ENCODE peak calls at places on chromosomes 5 and 9, in four cellular contexts. L is HepG2, O is WTC11, H is K562. Q is an unnamed sample.

GRCh38 chr5:43154424-43154823 is 33.7 kb downstream of the ZNF131 start:
- DNase-seq in H (no peak), L (no peak), O (no peak), Q (no peak)

GRCh38 chr5:154260224-154260859 is 69.8 kb downstream of the GALNT10 start:
- DNase-seq in H (no peak), L (no peak), O (no peak), Q (no peak)

GRCh38 chr5:31748502-31749172 is 109.7 kb downstream of the PDZD2 start:
- DNase-seq in L (no peak), H (no peak), O (no peak), Q (no peak)

GRCh38 chr9:35726876-35727438 is 5.0 kb downstream of the TLN1 start:
- DNase-seq in O (no peak), H (no peak), L (peak; percentile 35), Q (no peak)

GRCh38 chr9:4832786-4833579 is 40.2 kb downstream of the RCL1 start:
- DNase-seq in O (no peak), H (peak; percentile 79), L (peak; percentile 94), Q (no peak)

GRCh38 chr5:167440846-167441245 is 850.6 kb upstream of the WWC1 start:
- DNase-seq in H (no peak), L (no peak), O (no peak), Q (no peak)

GRCh38 chr5:126422994-126423788 is at the start of gene GRAMD2B:
- DNase-seq in O (peak; percentile 81), L (peak; percentile 18), H (peak; percentile 43), Q (peak; percentile 54)

GRCh38 chr5:136036991-136037705 is 8.4 kb downstream of the TGFBI start:
- DNase-seq in H (no peak), L (no peak), O (no peak), Q (peak; percentile 40)

GRCh38 chr9:19992556-19992955 is 203.7 kb upstream of the SLC24A2 start:
- DNase-seq in H (no peak), L (no peak), O (no peak), Q (no peak)

GRCh38 chr5:172881691-172882370 is 47.8 kb downstream of the ERGIC1 start:
- DNase-seq in H (peak; percentile 85), L (no peak), O (no peak), Q (peak; percentile 72)

GRCh38 chr9:6549106-6549505 is 96.4 kb downstream of the GLDC start:
- DNase-seq in O (no peak), H (no peak), L (no peak), Q (no peak)

GRCh38 chr5:1522601-1523479 is 920 bp downstream of the LPCAT1 start:
- DNase-seq in O (peak; percentile 18), L (no peak), H (peak; percentile 32), Q (no peak)

GRCh38 chr9:69894720-69895119 is 74.1 kb downstream of the CFAP95 start:
- DNase-seq in L (peak; percentile 16), H (no peak), O (no peak), Q (no peak)

GRCh38 chr5:1725641-1726468 is 73.8 kb downstream of the MRPL36 start:
- DNase-seq in H (no peak), L (no peak), O (peak; percentile 23), Q (no peak)

GRCh38 chr5:113162208-113162607 is 185.6 kb downstream of the DCP2 start:
- DNase-seq in L (no peak), H (no peak), O (no peak), Q (no peak)

GRCh38 chr5:113164016-113164415 is 187.4 kb downstream of the DCP2 start:
- DNase-seq in O (no peak), L (no peak), H (no peak), Q (no peak)

GRCh38 chr5:113161806-113162205 is 185.2 kb downstream of the DCP2 start:
- DNase-seq in H (no peak), L (no peak), O (no peak), Q (no peak)

GRCh38 chr5:113163328-113163727 is 186.7 kb downstream of the DCP2 start:
- DNase-seq in H (no peak), O (no peak), L (no peak), Q (no peak)

GRCh38 chr5:113162770-113163169 is 186.2 kb downstream of the DCP2 start:
- DNase-seq in O (no peak), L (no peak), H (no peak), Q (no peak)
- TF ChIP-seq CBFB in O (no peak), L (no peak), H (no peak), Q (no peak)

DNA sequence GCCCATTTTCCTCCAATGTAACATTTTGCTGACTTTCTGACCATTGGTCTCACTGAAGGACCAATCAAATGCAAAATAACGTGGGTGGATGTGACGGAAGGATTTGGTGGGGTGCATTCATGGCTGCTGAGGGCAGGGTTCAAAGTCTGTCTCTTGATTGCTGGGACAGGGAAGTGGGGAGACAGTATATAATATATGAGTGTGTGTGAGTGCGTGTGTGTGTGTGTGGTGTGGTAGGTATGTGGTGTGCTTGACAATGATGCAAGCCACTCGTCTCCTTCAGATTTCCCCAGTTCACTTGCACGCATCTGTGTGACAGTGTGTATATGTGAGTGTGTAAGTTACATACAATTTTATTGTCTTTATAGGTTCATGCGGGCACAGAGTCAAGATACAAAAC is 477.3 kb downstream of the DIRAS2 start:
- DNase-seq in L (no peak), O (no peak), H (no peak), Q (no peak)
- TF ChIP-seq CBFB in L (no peak), O (no peak), H (no peak), Q (no peak)

GRCh38 chr5:133326361-133326760 is 274.5 kb downstream of the HSPA4 start:
- DNase-seq in O (no peak), H (no peak), L (no peak), Q (no peak)

GRCh38 chr5:133327946-133328401 is 276.2 kb downstream of the HSPA4 start:
- DNase-seq in H (no peak), O (peak; percentile 30), L (no peak), Q (no peak)

GRCh38 chr5:133330956-133331355 is 279.1 kb downstream of the HSPA4 start:
- DNase-seq in H (no peak), O (no peak), L (no peak), Q (no peak)

GRCh38 chr5:133325834-133326233 is 274.0 kb downstream of the HSPA4 start:
- DNase-seq in H (no peak), L (no peak), O (no peak), Q (no peak)

DNA sequence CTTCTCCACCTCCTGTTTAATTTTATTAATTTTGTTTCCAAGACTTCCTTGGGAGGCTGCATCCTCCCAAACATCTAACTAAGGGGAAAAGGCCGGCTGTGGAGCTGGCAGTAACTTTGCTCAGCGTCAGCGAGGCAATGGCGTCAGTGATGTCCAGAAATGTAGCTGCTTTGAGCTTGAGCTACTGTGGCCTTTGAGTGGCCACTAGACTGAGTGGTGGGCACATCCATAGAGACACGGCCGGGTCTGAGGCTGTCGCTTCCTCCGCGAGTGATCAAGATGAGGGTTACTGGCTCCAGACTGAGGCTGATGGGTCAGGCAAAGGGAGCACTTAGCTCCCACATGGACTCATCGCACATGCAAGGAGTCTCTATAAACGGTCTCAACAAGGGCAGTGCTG is 277.0 kb downstream of the HSPA4 start:
- DNase-seq in O (no peak), H (no peak), L (no peak), Q (no peak)
- TF ChIP-seq CBFB in O (no peak), H (no peak), L (no peak), Q (no peak)

GRCh38 chr9:75993434-75993833 is 103.0 kb downstream of the PCSK5 start:
- DNase-seq in L (peak; percentile 33), O (no peak), H (no peak), Q (no peak)

GRCh38 chr9:75995066-75995465 is 104.6 kb downstream of the PCSK5 start:
- DNase-seq in O (no peak), H (no peak), L (no peak), Q (no peak)

GRCh38 chr9:75990181-75990580 is 99.7 kb downstream of the PCSK5 start:
- DNase-seq in L (no peak), H (no peak), O (no peak), Q (no peak)

GRCh38 chr9:75990905-75991304 is 100.4 kb downstream of the PCSK5 start:
- DNase-seq in L (no peak), O (no peak), H (no peak), Q (no peak)

GRCh38 chr9:75992480-75993206 is 102.2 kb downstream of the PCSK5 start:
- DNase-seq in H (no peak), L (no peak), O (no peak), Q (no peak)
- TF ChIP-seq CBFB in H (no peak), L (no peak), O (no peak), Q (no peak)

DNA sequence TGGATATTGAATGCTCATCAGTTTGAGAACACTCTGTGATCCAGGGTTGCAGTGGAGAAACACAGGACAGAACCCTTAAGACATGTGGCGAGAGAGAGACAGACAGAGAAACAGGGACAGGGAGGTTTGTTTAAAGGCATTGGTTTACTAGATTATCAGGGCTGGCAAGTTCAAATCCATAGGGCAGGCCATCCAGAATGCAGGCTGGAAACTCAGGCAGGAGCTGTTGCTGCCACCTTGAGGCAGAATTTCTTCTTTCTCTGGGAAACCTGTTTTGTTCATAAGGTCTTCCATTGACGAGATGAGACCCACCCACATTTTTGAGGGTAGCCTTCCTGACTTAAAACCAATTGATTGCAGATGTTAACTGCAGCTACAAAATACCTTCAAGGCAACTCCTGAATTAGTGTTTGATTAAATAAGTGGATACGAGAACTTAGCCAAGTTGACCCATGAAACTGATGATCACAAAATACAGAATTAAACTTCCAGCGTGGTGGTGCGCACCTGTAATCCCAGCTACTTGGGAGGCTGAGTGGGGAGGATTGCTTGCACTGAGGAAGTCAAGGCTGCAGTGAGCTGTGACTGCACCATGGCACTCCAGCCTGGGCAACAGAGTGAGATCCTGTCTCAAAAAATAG is 55.9 kb downstream of the NSUN2 start:
- DNase-seq in O (peak; percentile 28), L (peak; percentile 34), H (peak; percentile 60), Q (peak; percentile 4)
- TF ChIP-seq CBFB in O (no peak), L (no peak), H (no peak), Q (no peak)

GRCh38 chr5:134438641-134439621 is 27.2 kb upstream of the CDKN2AIPNL start:
- DNase-seq in L (peak; percentile 26), H (no peak), O (peak; percentile 56), Q (no peak)
- TF ChIP-seq CBFB in L (no peak), H (no peak), O (no peak), Q (no peak)

DNA sequence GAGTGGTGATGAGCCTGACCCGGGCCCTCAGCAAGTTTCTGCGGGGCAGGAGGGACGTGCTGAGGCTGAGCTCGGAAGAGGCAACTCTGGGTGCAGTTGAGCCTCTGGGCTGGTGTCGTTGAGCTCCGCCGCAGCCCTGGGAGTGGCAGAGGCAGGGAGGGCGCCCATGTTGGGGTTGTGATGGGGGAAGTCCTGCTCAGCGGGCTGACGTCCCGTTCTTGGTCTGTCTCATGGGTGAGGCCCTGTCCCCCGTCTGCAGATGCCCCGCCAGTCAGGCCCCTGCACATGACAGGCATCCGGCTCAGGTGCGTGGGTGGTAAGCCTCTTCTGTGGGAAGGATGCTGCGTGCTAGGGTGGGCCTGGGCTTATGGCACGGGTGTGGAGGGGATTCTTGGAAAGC is 64.3 kb downstream of the RXRA start:
- DNase-seq in H (no peak), O (no peak), L (no peak), Q (no peak)
- TF ChIP-seq CBFB in H (no peak), O (no peak), L (no peak), Q (no peak)

GRCh38 chr9:114501786-114502682 is 3.2 kb downstream of the WHRN start:
- DNase-seq in O (peak; percentile 44), L (peak; percentile 48), H (peak; percentile 64), Q (no peak)

GRCh38 chr9:114499528-114499927 is 5.7 kb downstream of the WHRN start:
- DNase-seq in H (no peak), L (no peak), O (no peak), Q (no peak)

GRCh38 chr9:114497727-114498382 is 7.4 kb downstream of the WHRN start:
- DNase-seq in H (no peak), O (no peak), L (no peak), Q (no peak)

GRCh38 chr9:114500583-114501292 is 4.5 kb downstream of the WHRN start:
- DNase-seq in H (no peak), L (no peak), O (no peak), Q (no peak)

GRCh38 chr9:114499941-114500528 is 5.2 kb downstream of the WHRN start:
- DNase-seq in H (no peak), L (no peak), O (no peak), Q (no peak)
- TF ChIP-seq CBFB in H (no peak), L (no peak), O (no peak), Q (no peak)